ENCODE peak calls at places on chromosomes 4 and X, in six cellular contexts. One of them, this sample, is unnamed.

GRCh38 chr4:148196168-148196567 is 246.0 kb downstream of the NR3C2 start:
- DNase-seq in tibial artery: no peak
- DNase-seq in pancreas: no peak
- DNase-seq in psoas muscle: no peak
- DNase-seq in cardiac fibroblast: no peak
- DNase-seq in CD8-positive, alpha-beta T cell: no peak
- DNase-seq in this sample: no peak

GRCh38 chr4:74543983-74544382 is 99.0 kb downstream of the AREG start:
- DNase-seq in cardiac fibroblast: peak
- DNase-seq in psoas muscle: no peak
- DNase-seq in CD8-positive, alpha-beta T cell: no peak
- DNase-seq in pancreas: no peak
- DNase-seq in tibial artery: no peak
- DNase-seq in this sample: no peak

GRCh38 chrX:108199691-108200090 is 108.1 kb downstream of the ATG4A start:
- DNase-seq in CD8-positive, alpha-beta T cell: no peak
- DNase-seq in pancreas: no peak
- DNase-seq in cardiac fibroblast: peak
- DNase-seq in psoas muscle: no peak
- DNase-seq in tibial artery: no peak
- DNase-seq in this sample: no peak

GRCh38 chr4:158193171-158193749 is 17.0 kb upstream of the TMEM144 start:
- DNase-seq in psoas muscle: no peak
- DNase-seq in CD8-positive, alpha-beta T cell: no peak
- DNase-seq in tibial artery: no peak
- DNase-seq in cardiac fibroblast: peak
- DNase-seq in pancreas: no peak
- DNase-seq in this sample: no peak

GRCh38 chrX:155215443-155216178 is 649 bp upstream of the VBP1 start:
- DNase-seq in cardiac fibroblast: no peak
- DNase-seq in psoas muscle: no peak
- DNase-seq in CD8-positive, alpha-beta T cell: no peak
- DNase-seq in tibial artery: no peak
- DNase-seq in pancreas: no peak
- DNase-seq in this sample: no peak

GRCh38 chrX:103941201-103941975 is 21.0 kb upstream of the TMSB15B start:
- DNase-seq in psoas muscle: no peak
- DNase-seq in pancreas: no peak
- DNase-seq in cardiac fibroblast: peak
- DNase-seq in CD8-positive, alpha-beta T cell: no peak
- DNase-seq in tibial artery: no peak
- DNase-seq in this sample: no peak

GRCh38 chr4:44016582-44017421 is 431.8 kb downstream of the KCTD8 start:
- DNase-seq in pancreas: no peak
- DNase-seq in CD8-positive, alpha-beta T cell: no peak
- DNase-seq in psoas muscle: no peak
- DNase-seq in cardiac fibroblast: no peak
- DNase-seq in tibial artery: no peak
- DNase-seq in this sample: no peak

GRCh38 chrX:135707880-135708279 is 5.6 kb upstream of the CT45A1 start:
- DNase-seq in pancreas: no peak
- DNase-seq in cardiac fibroblast: no peak
- DNase-seq in tibial artery: no peak
- DNase-seq in CD8-positive, alpha-beta T cell: no peak
- DNase-seq in psoas muscle: no peak
- DNase-seq in this sample: no peak

GRCh38 chr4:72951628-72952027 is 117.9 kb downstream of the COX18 start:
- DNase-seq in psoas muscle: no peak
- DNase-seq in pancreas: no peak
- DNase-seq in cardiac fibroblast: no peak
- DNase-seq in tibial artery: no peak
- DNase-seq in CD8-positive, alpha-beta T cell: no peak
- DNase-seq in this sample: no peak

GRCh38 chr4:111269439-111269838 is 646.6 kb upstream of the PITX2 start:
- DNase-seq in cardiac fibroblast: no peak
- DNase-seq in tibial artery: no peak
- DNase-seq in CD8-positive, alpha-beta T cell: no peak
- DNase-seq in pancreas: no peak
- DNase-seq in psoas muscle: no peak
- DNase-seq in this sample: no peak

GRCh38 chrX:3550160-3550765 is 163.2 kb downstream of the PRKX start:
- DNase-seq in pancreas: peak
- DNase-seq in tibial artery: no peak
- DNase-seq in psoas muscle: no peak
- DNase-seq in CD8-positive, alpha-beta T cell: no peak
- DNase-seq in cardiac fibroblast: peak
- DNase-seq in this sample: no peak

GRCh38 chrX:3550871-3551270 is 162.6 kb downstream of the PRKX start:
- DNase-seq in tibial artery: no peak
- DNase-seq in psoas muscle: no peak
- DNase-seq in pancreas: no peak
- DNase-seq in CD8-positive, alpha-beta T cell: no peak
- DNase-seq in cardiac fibroblast: no peak
- DNase-seq in this sample: no peak

GRCh38 chrX:3549442-3549875 is 164.0 kb downstream of the PRKX start:
- DNase-seq in tibial artery: no peak
- DNase-seq in pancreas: peak
- DNase-seq in CD8-positive, alpha-beta T cell: no peak
- DNase-seq in psoas muscle: no peak
- DNase-seq in cardiac fibroblast: peak
- DNase-seq in this sample: no peak

GRCh38 chrX:3545901-3546300 is 167.5 kb downstream of the PRKX start:
- DNase-seq in cardiac fibroblast: no peak
- DNase-seq in pancreas: no peak
- DNase-seq in psoas muscle: no peak
- DNase-seq in tibial artery: no peak
- DNase-seq in CD8-positive, alpha-beta T cell: no peak
- DNase-seq in this sample: peak

DNA sequence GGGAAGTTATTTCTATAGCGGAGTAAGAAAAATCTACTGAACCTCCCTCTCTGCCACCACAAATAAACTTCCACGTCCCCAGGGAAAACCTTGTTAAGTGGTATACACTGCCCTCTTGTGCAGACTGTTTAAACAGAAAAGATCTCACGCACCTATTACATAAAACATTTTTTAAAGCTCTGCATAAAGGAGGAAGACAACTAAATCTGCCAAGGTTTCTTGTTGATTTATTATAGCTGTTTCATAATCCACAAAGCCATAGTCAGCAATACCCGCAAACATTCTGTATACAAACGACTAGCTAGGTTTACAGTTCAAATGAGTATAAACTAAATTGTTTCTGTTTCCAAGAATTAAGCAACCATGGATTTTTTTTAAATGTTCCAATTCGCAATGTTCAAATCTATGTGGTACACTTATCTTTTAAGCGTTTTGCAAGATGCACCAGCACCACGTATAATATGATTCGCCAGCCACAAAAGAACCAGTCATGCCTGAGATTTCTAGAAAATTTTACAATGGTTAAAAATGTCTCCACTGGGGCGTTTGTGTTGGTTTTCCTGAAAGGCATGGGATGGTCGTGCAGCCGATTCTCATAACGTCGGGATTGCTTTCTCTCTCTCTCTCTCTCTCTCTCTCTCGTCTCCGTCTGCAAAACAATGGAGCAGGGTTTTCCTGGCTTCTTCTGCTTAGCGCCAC is 164.6 kb downstream of the PRKX start:
- DNase-seq in psoas muscle: no peak
- DNase-seq in CD8-positive, alpha-beta T cell: no peak
- DNase-seq in pancreas: no peak
- DNase-seq in cardiac fibroblast: peak
- DNase-seq in tibial artery: no peak
- DNase-seq in this sample: no peak
- TF ChIP-seq CTCF in psoas muscle: peak
- TF ChIP-seq CTCF in CD8-positive, alpha-beta T cell: no peak
- TF ChIP-seq CTCF in pancreas: no peak
- TF ChIP-seq CTCF in cardiac fibroblast: no peak
- TF ChIP-seq CTCF in tibial artery: peak
- TF ChIP-seq CTCF in this sample: no peak

DNA sequence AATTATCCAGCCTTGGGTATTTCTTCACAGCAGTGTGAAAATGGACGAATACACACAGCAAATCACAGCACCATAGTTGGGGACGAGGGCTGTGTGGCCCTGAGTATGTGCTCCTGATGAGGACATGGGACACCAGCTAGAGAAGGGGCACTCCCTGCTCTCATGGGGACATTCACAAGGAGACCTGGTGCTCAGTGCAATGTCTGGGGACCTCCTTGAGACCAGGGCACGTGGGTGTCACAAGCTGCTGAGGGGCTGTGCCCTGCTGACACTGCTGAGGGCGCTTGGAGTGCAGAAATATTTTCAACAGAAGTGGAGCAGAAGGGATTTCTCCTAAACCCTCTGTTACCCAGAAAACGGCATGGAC is 65.4 kb downstream of the TRMT44 start:
- DNase-seq in cardiac fibroblast: no peak
- DNase-seq in tibial artery: no peak
- DNase-seq in CD8-positive, alpha-beta T cell: no peak
- DNase-seq in psoas muscle: no peak
- DNase-seq in pancreas: no peak
- DNase-seq in this sample: no peak
- TF ChIP-seq CTCF in cardiac fibroblast: no peak
- TF ChIP-seq CTCF in tibial artery: no peak
- TF ChIP-seq CTCF in CD8-positive, alpha-beta T cell: no peak
- TF ChIP-seq CTCF in psoas muscle: no peak
- TF ChIP-seq CTCF in pancreas: no peak
- TF ChIP-seq CTCF in this sample: no peak

DNA sequence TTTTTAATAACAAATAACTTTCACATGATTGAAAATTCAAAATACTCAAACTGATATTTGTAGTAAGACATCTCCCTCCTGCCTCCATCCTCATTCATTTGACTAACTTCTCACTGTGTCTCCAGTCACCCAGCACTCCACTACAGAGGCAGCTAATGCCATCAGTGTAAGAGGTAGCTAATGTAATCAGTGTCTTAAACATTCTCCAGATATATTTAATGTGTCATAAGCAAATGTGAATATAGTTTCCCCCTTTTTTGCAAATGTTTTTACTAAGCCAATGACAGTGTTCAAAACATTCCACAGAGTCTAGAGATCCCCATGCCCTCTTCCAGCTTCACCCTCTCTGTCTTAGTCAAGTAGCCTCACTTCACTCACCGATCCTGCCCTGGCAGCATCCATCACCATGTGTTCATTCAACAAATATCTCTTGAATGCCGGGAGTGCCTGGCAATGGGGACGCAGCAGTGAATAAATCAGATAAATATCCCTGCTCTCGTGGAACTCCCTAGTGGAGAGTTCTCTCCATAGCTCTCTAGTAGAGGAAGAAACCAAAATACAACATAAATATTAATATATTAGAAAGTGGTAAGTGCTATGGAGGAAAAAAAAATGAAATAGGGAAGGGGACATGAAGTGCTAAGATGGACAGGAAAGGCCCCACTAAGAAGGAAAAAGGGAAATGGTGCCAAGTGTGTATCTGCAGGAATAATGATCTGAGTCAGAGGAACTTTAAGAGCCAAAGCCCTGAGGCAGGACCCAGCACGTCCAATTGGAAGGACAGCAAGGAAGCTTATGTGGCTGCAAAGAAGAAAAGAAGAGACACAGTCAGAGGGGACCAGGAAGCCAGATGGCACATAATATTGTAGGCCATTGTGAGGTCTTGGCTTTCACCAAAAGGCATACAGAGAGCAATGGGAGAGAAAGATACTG is 18.7 kb downstream of the SCFD2 start:
- DNase-seq in pancreas: no peak
- DNase-seq in psoas muscle: no peak
- DNase-seq in CD8-positive, alpha-beta T cell: no peak
- DNase-seq in tibial artery: no peak
- DNase-seq in cardiac fibroblast: peak
- DNase-seq in this sample: no peak
- TF ChIP-seq CTCF in pancreas: no peak
- TF ChIP-seq CTCF in psoas muscle: no peak
- TF ChIP-seq CTCF in CD8-positive, alpha-beta T cell: no peak
- TF ChIP-seq CTCF in tibial artery: no peak
- TF ChIP-seq CTCF in cardiac fibroblast: no peak
- TF ChIP-seq CTCF in this sample: no peak

DNA sequence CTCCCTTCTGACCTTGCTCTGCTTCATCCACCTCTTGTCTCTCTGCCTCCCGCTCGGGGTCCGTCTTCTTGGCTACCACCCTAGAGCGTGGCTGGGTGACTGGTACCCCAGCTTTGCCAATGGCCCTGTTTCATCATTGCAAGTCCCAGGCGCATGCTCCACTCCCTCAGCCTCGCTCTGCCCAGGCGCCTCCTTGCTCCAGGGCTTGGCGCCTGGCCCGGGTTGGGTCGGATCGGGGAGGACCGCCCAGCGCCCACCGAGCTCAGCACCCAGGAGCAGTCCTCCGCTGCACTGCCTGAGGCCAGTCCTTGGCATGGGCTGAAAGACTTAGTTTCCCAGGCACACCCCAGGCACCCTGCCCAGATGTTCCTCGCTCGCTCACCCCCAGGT is 577 bp downstream of the BGN start:
- DNase-seq in psoas muscle: peak
- DNase-seq in pancreas: no peak
- DNase-seq in CD8-positive, alpha-beta T cell: no peak
- DNase-seq in cardiac fibroblast: peak
- DNase-seq in tibial artery: peak
- DNase-seq in this sample: no peak
- TF ChIP-seq CTCF in psoas muscle: no peak
- TF ChIP-seq CTCF in pancreas: no peak
- TF ChIP-seq CTCF in CD8-positive, alpha-beta T cell: no peak
- TF ChIP-seq CTCF in cardiac fibroblast: no peak
- TF ChIP-seq CTCF in tibial artery: no peak
- TF ChIP-seq CTCF in this sample: no peak

GRCh38 chr4:82284858-82285805 is 88.7 kb downstream of the HNRNPD start:
- DNase-seq in pancreas: peak
- DNase-seq in cardiac fibroblast: peak
- DNase-seq in tibial artery: peak
- DNase-seq in CD8-positive, alpha-beta T cell: peak
- DNase-seq in psoas muscle: peak
- DNase-seq in this sample: peak
- TF ChIP-seq CTCF in pancreas: peak
- TF ChIP-seq CTCF in cardiac fibroblast: peak
- TF ChIP-seq CTCF in tibial artery: peak
- TF ChIP-seq CTCF in CD8-positive, alpha-beta T cell: peak
- TF ChIP-seq CTCF in psoas muscle: peak
- TF ChIP-seq CTCF in this sample: no peak

DNA sequence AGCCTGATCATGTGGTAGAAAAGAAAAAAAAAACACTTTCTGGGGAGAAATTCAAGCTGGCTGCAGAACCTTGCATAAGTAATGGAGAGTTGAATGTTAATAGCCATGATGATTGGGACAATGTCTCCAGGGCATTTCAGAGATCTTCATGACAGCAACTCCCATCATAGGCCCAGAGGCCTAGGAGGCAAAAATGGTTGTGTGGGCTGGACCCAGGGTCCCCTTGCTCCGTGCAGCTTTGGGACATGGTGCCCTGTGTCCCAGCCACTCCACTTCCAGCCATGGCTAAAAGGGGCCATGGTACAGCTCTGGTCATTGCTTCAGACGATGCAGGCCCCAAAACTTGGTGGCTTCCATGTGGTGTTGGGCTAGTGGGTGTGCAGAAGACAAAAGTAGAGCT is 1170.9 kb downstream of the C4orf33 start:
- DNase-seq in cardiac fibroblast: no peak
- DNase-seq in CD8-positive, alpha-beta T cell: no peak
- DNase-seq in tibial artery: no peak
- DNase-seq in pancreas: no peak
- DNase-seq in psoas muscle: no peak
- DNase-seq in this sample: no peak
- TF ChIP-seq CTCF in cardiac fibroblast: no peak
- TF ChIP-seq CTCF in CD8-positive, alpha-beta T cell: no peak
- TF ChIP-seq CTCF in tibial artery: no peak
- TF ChIP-seq CTCF in pancreas: no peak
- TF ChIP-seq CTCF in psoas muscle: no peak
- TF ChIP-seq CTCF in this sample: no peak

This sample was measured in lower leg skin.